ENCODE peak calls at places on chromosomes 12 and 14, in four cellular contexts. U is AG20443, P is tibial artery, B is nephron progenitor cell. S is an unnamed sample.

GRCh38 chr14:54650331-54651017 is 83.5 kb downstream of the SAMD4A start:
- DNase-seq in U (peak; percentile 74), P (peak; percentile 87), B (no peak), S (peak; percentile 82)

GRCh38 chr12:116015525-116015924 is 262.0 kb downstream of the MED13L start:
- DNase-seq in U (peak; percentile 55), P (no peak), B (no peak), S (peak; percentile 54)

GRCh38 chr14:79111963-79112362 is 941.8 kb downstream of the NRXN3 start:
- DNase-seq in U (peak; percentile 10), P (no peak), B (no peak), S (peak; percentile 69)

GRCh38 chr12:40587416-40587815 is 104.8 kb upstream of the CNTN1 start:
- DNase-seq in U (no peak), P (no peak), B (no peak), S (peak; percentile 78)

GRCh38 chr12:56995930-56996496 is 10.3 kb downstream of the ZBTB39 start:
- DNase-seq in U (no peak), P (no peak), B (no peak), S (no peak)

GRCh38 chr12:6773662-6774351 is 1.5 kb downstream of the LAG3 start:
- DNase-seq in U (no peak), P (no peak), B (peak; percentile 58), S (no peak)

GRCh38 chr14:93959239-93960107 is 16.9 kb downstream of the ASB2 start:
- DNase-seq in U (peak; percentile 75), P (no peak), B (no peak), S (peak; percentile 84)

GRCh38 chr14:98208943-98209342 is 1063.1 kb downstream of the BCL11B start:
- DNase-seq in U (no peak), P (no peak), B (no peak), S (no peak)

GRCh38 chr14:73787760-73788508 is 63.7 kb upstream of the PTGR2 start:
- DNase-seq in U (no peak), P (no peak), B (no peak), S (peak; percentile 24)

GRCh38 chr12:69196302-69197288 is 42.8 kb upstream of the CPSF6 start:
- DNase-seq in U (no peak), P (no peak), B (no peak), S (no peak)

GRCh38 chr12:19744760-19745218 is 305.5 kb downstream of the AEBP2 start:
- DNase-seq in U (no peak), P (no peak), B (no peak), S (peak; percentile 41)

GRCh38 chr14:95601650-95602049 is 66.8 kb downstream of the GLRX5 start:
- DNase-seq in U (no peak), P (no peak), B (no peak), S (no peak)

GRCh38 chr14:61466249-61466904 is 145.0 kb downstream of the PRKCH start:
- DNase-seq in U (peak; percentile 84), P (peak; percentile 78), B (peak; percentile 41), S (peak; percentile 100)

S was measured in HCEC 1CT.